ENCODE peak calls at places on chromosome 13, in four cellular contexts. P is GM23338; Z is lung; S is CD8-positive, alpha-beta memory T cell. I is an unnamed sample.

GRCh38 chr13:98549006-98549727 is 27.7 kb downstream of the STK24 start:
- DNase-seq in S (no peak), Z (no peak), P (no peak), I (no peak)

GRCh38 chr13:83716121-83716520 is 166.2 kb downstream of the SLITRK1 start:
- DNase-seq in Z (no peak), S (no peak), P (peak; percentile 3), I (no peak)

GRCh38 chr13:29750178-29750530 is 100.3 kb downstream of the UBL3 start:
- DNase-seq in P (no peak), Z (no peak), S (no peak), I (no peak)

GRCh38 chr13:25232937-25233515 is 54.3 kb downstream of the MTMR6 start:
- DNase-seq in S (no peak), Z (no peak), P (peak; percentile 69), I (no peak)

GRCh38 chr13:84651288-84651687 is 769.0 kb upstream of the SLITRK1 start:
- DNase-seq in P (no peak), S (no peak), Z (no peak), I (no peak)

GRCh38 chr13:41917641-41918040 is 43.3 kb downstream of the VWA8 start:
- DNase-seq in Z (no peak), S (no peak), P (no peak), I (no peak)

GRCh38 chr13:39493966-39494365 is 109.0 kb downstream of the LHFPL6 start:
- DNase-seq in P (peak; percentile 64), S (no peak), Z (no peak), I (no peak)

GRCh38 chr13:30696278-30697176 is 38.8 kb upstream of the ALOX5AP start:
- DNase-seq in P (peak; percentile 25), Z (peak; percentile 45), S (no peak), I (peak; percentile 66)

GRCh38 chr13:69856331-69856730 is 251.3 kb upstream of the ATXN8OS start:
- DNase-seq in Z (no peak), S (no peak), P (peak; percentile 83), I (no peak)

GRCh38 chr13:27465611-27466010 is 15.2 kb upstream of the MTIF3 start:
- DNase-seq in P (no peak), S (no peak), Z (no peak), I (no peak)

GRCh38 chr13:108463365-108463764 is 166.0 kb upstream of the MYO16 start:
- DNase-seq in P (no peak), Z (no peak), S (no peak), I (no peak)

GRCh38 chr13:21970918-21971317 is 300.0 kb downstream of the FGF9 start:
- DNase-seq in Z (no peak), P (no peak), S (no peak), I (no peak)

GRCh38 chr13:20989883-20990282 is 71.5 kb downstream of the LATS2 start:
- DNase-seq in Z (no peak), P (no peak), S (no peak), I (peak; percentile 42)

GRCh38 chr13:51673165-51673564 is 88.9 kb downstream of the WDFY2 start:
- DNase-seq in P (no peak), Z (no peak), S (no peak), I (no peak)

GRCh38 chr13:30898070-30898469 is 8.0 kb upstream of the MEDAG start:
- DNase-seq in S (no peak), Z (no peak), P (peak; percentile 29), I (no peak)

GRCh38 chr13:25677956-25678355 is 306.2 kb downstream of the ATP8A2 start:
- DNase-seq in S (no peak), Z (no peak), P (no peak), I (no peak)

GRCh38 chr13:59755647-59756290 is 408.0 kb downstream of the DIAPH3 start:
- DNase-seq in Z (no peak), S (no peak), P (no peak), I (no peak)

GRCh38 chr13:49524740-49525501 is 29.2 kb downstream of the PHF11 start:
- DNase-seq in Z (no peak), P (no peak), S (no peak), I (no peak)
- H3K4me3 ChIP-seq in Z (no peak overlapping the region), P (no peak overlapping the region), S (no peak overlapping the region), I (no peak overlapping the region)

GRCh38 chr13:114314074-114314912 is at the start of gene CHAMP1:
- DNase-seq in Z (peak; percentile 94), P (peak; percentile 91), S (peak; percentile 80), I (peak; percentile 95)
- H3K4me1 ChIP-seq in Z (peaks cover 5% of the 10 kb centered on the region), P (peaks cover 9% of the 10 kb centered on the region), S (peaks cover 11% of the 10 kb centered on the region), I (peaks cover 47% of the 10 kb centered on the region)

GRCh38 chr13:72851678-72852014 is 69.7 kb downstream of the PIBF1 start:
- DNase-seq in S (no peak), Z (no peak), P (no peak), I (no peak)
- H3K27ac ChIP-seq in S (no peak overlapping the region), Z (no peak overlapping the region), P (no peak overlapping the region), I (no peak overlapping the region)

GRCh38 chr13:97222934-97223710 is 989 bp downstream of the MBNL2 start:
- DNase-seq in Z (no peak), S (no peak), P (peak; percentile 49), I (no peak)
- H3K4me3 ChIP-seq in Z (peak overlapping the region; percentile 26), S (peak overlapping the region; percentile 73), P (peak overlapping the region; percentile 48), I (peak overlapping the region; percentile 60)

GRCh38 chr13:46179576-46180368 is 2.2 kb downstream of the LCP1 start:
- DNase-seq in P (no peak), Z (peak; percentile 56), S (peak; percentile 62), I (no peak)
- H3K4me1 ChIP-seq in P (peaks cover 14% of the 10 kb centered on the region), Z (no peaks in the 10 kb centered on the region), S (peaks cover 55% of the 10 kb centered on the region), I (no peaks in the 10 kb centered on the region)

GRCh38 chr13:33206425-33206824 is 79.1 kb downstream of the STARD13 start:
- DNase-seq in P (no peak), S (no peak), Z (no peak), I (no peak)
- H3K27ac ChIP-seq in P (no peak overlapping the region), S (no peak overlapping the region), Z (peak overlapping the region; percentile 58), I (peak overlapping the region; percentile 81)

GRCh38 chr13:114110091-114110829 is 22.2 kb downstream of the RASA3 start:
- DNase-seq in S (peak; percentile 64), Z (no peak), P (peak; percentile 50), I (peak; percentile 60)
- H3K4me3 ChIP-seq in S (peak overlapping the region; percentile 52), Z (no peak overlapping the region), P (no peak overlapping the region), I (no peak overlapping the region)